ENCODE peak calls at places on chromosomes 13 and 19, in five cellular contexts. J is activated naive CD4-positive, alpha-beta T cell treated with anti-CD3 and anti-CD28 coated beads for 36 hours; M is Peyer's patch; G is fibroblast of mammary gland; X is DMS153. R is an unnamed sample.
A peak's percentile ranks its signal among the peaks of the same experiment; 100 is the strongest.

GRCh38 chr19:1466461-1467227 is 12.4 kb downstream of the C19orf25 start:
- DNase-seq in J (no peak), M (no peak), G (no peak), X (no peak), R (no peak)

GRCh38 chr13:105928048-105928447 is 607.4 kb downstream of the EFNB2 start:
- DNase-seq in J (no peak), M (no peak), G (no peak), X (no peak), R (no peak)

GRCh38 chr13:48728226-48728625 is 74.5 kb downstream of the CYSLTR2 start:
- DNase-seq in J (no peak), M (no peak), G (no peak), X (no peak), R (no peak)

GRCh38 chr19:4807188-4807587 is 15.7 kb downstream of the FEM1A start:
- DNase-seq in J (no peak), M (no peak), G (no peak), X (no peak), R (no peak)

GRCh38 chr19:27971071-27971470 is 1241.9 kb downstream of the UQCRFS1 start:
- DNase-seq in J (no peak), M (no peak), G (no peak), X (no peak), R (peak; percentile 9)

GRCh38 chr19:17404621-17405249 is 695 bp downstream of the BST2 start:
- DNase-seq in J (peak; percentile 41), M (no peak), G (no peak), X (no peak), R (no peak)

GRCh38 chr13:39483326-39483725 is 119.7 kb downstream of the LHFPL6 start:
- DNase-seq in J (no peak), M (no peak), G (no peak), X (no peak), R (no peak)

GRCh38 chr19:57434386-57435061 is 601 bp upstream of the ZNF749 start:
- DNase-seq in J (no peak), M (no peak), G (no peak), X (no peak), R (peak; percentile 14)

GRCh38 chr19:979318-979741 is 4.8 kb upstream of the WDR18 start:
- DNase-seq in J (no peak), M (no peak), G (no peak), X (no peak), R (no peak)

GRCh38 chr19:18194554-18195238 is 1.7 kb downstream of the MPV17L2 start:
- DNase-seq in J (peak; percentile 23), M (peak; percentile 67), G (peak; percentile 57), X (no peak), R (peak; percentile 46)

GRCh38 chr13:45615501-45616101 is at the start of gene ERICH6B:
- DNase-seq in J (peak; percentile 35), M (no peak), G (peak; percentile 11), X (peak; percentile 53), R (no peak)

GRCh38 chr19:31253816-31254551 is 95.3 kb downstream of the TSHZ3 start:
- DNase-seq in J (no peak), M (no peak), G (no peak), X (no peak), R (no peak)

GRCh38 chr13:30735025-30735967 is at the start of gene ALOX5AP:
- DNase-seq in J (peak; percentile 67), M (peak; percentile 81), G (no peak), X (no peak), R (no peak)

GRCh38 chr19:9883231-9883758 is 48.2 kb downstream of the PIN1 start:
- DNase-seq in J (no peak), M (no peak), G (no peak), X (no peak), R (no peak)

GRCh38 chr13:69109891-69110525 is 997.6 kb upstream of the ATXN8OS start:
- DNase-seq in J (no peak), M (no peak), G (no peak), X (no peak), R (no peak)

GRCh38 chr19:46546194-46546896 is 50.7 kb upstream of the PNMA8B start:
- DNase-seq in J (peak; percentile 66), M (peak; percentile 72), G (peak; percentile 48), X (peak; percentile 17), R (no peak)

GRCh38 chr13:80217614-80218456 is 123.1 kb downstream of the SPRY2 start:
- DNase-seq in J (no peak), M (no peak), G (no peak), X (no peak), R (no peak)

GRCh38 chr13:34435338-34435737 is 506.7 kb upstream of the NBEA start:
- DNase-seq in J (no peak), M (no peak), G (peak; percentile 48), X (no peak), R (no peak)

GRCh38 chr13:110323172-110323851 is 16.2 kb downstream of the COL4A2 start:
- DNase-seq in J (no peak), M (no peak), G (peak; percentile 72), X (no peak), R (peak; percentile 84)

GRCh38 chr19:11505504-11506100 is at the start of gene ZNF653:
- DNase-seq in J (peak; percentile 96), M (peak; percentile 97), G (peak; percentile 93), X (peak; percentile 93), R (peak; percentile 100)

GRCh38 chr19:48123907-48124675 is 13.5 kb upstream of the PLA2G4C start:
- DNase-seq in J (peak; percentile 34), M (no peak), G (peak; percentile 90), X (no peak), R (no peak)

GRCh38 chr13:81597101-81597500 is 1256.2 kb upstream of the SPRY2 start:
- DNase-seq in J (no peak), M (no peak), G (no peak), X (no peak), R (no peak)

GRCh38 chr19:34664870-34665269 is 12.1 kb downstream of the SCGB2B2 start:
- DNase-seq in J (no peak), M (no peak), G (no peak), X (no peak), R (no peak)